ENCODE peak calls at places on chromosome 9, in nine cellular contexts. Y is OCI-LY7; I is CD8-positive, alpha-beta T cell; L is heart left ventricle; K is IMR-90; P is heart right ventricle; X is right atrium auricular region; R is astrocyte; F is stomach. W is an unnamed sample.

GRCh38 chr9:99356512-99356971 is 134.5 kb downstream of the SEC61B start:
- DNase-seq in K (no peak), P (peak; percentile 64), R (no peak), X (no peak), F (no peak), Y (no peak), L (peak; percentile 81), I (no peak), W (no peak)

GRCh38 chr9:92325991-92326500 is 293 bp downstream of the CENPP start:
- DNase-seq in R (no peak), F (no peak), P (peak; percentile 7), X (no peak), L (no peak), K (peak; percentile 2), I (no peak), Y (peak; percentile 50), W (no peak)

GRCh38 chr9:136645903-136646754 is 16.6 kb upstream of the EGFL7 start:
- DNase-seq in I (no peak), F (peak; percentile 64), Y (no peak), R (no peak), L (peak; percentile 90), P (peak; percentile 87), X (peak; percentile 78), K (no peak), W (peak; percentile 59)

GRCh38 chr9:37587521-37587920 is 4.9 kb downstream of the TOMM5 start:
- DNase-seq in Y (no peak), L (no peak), I (no peak), F (no peak), P (no peak), X (no peak), R (no peak), K (no peak), W (no peak)

GRCh38 chr9:91255327-91255726 is 106.4 kb downstream of the AUH start:
- DNase-seq in F (no peak), Y (no peak), L (no peak), X (no peak), I (no peak), K (peak; percentile 91), P (no peak), R (peak; percentile 59), W (no peak)

GRCh38 chr9:36398745-36399144 is 1.3 kb downstream of the RNF38 start:
- DNase-seq in Y (no peak), P (no peak), F (no peak), L (no peak), X (no peak), I (no peak), K (peak; percentile 70), R (peak; percentile 78), W (no peak)

GRCh38 chr9:108691614-108692013 is 164.2 kb downstream of the ACTL7B start:
- DNase-seq in X (no peak), R (no peak), F (peak; percentile 35), K (no peak), P (no peak), Y (no peak), I (no peak), L (no peak), W (peak; percentile 78)

GRCh38 chr9:70609542-70610286 is 195.3 kb upstream of the KLF9 start:
- DNase-seq in K (peak; percentile 98), I (no peak), R (peak; percentile 95), L (peak; percentile 71), F (no peak), P (peak; percentile 75), X (no peak), Y (no peak), W (no peak)

GRCh38 chr9:110133059-110133458 is 74.9 kb downstream of the C9orf152 start:
- DNase-seq in I (no peak), R (no peak), K (no peak), F (no peak), P (no peak), X (no peak), L (no peak), Y (no peak), W (no peak)

GRCh38 chr9:110129460-110129859 is 78.5 kb downstream of the C9orf152 start:
- DNase-seq in R (no peak), K (no peak), Y (no peak), I (no peak), F (no peak), P (no peak), L (no peak), X (no peak), W (no peak)

GRCh38 chr9:110130791-110131416 is 77.1 kb downstream of the C9orf152 start:
- DNase-seq in L (no peak), P (no peak), I (no peak), K (no peak), F (no peak), R (no peak), Y (no peak), X (no peak), W (no peak)

GRCh38 chr9:110130211-110130610 is 77.7 kb downstream of the C9orf152 start:
- DNase-seq in F (no peak), Y (peak; percentile 64), R (no peak), L (no peak), X (no peak), P (no peak), I (no peak), K (no peak), W (no peak)

GRCh38 chr9:110131499-110131898 is 76.5 kb downstream of the C9orf152 start:
- DNase-seq in X (no peak), P (no peak), R (peak; percentile 72), K (peak; percentile 61), I (no peak), F (no peak), L (no peak), Y (no peak), W (no peak)
- H3K27ac ChIP-seq in X (no peak overlapping the region), P (no peak overlapping the region), R (peak overlapping the region; percentile 64), K (no peak overlapping the region), I (no peak overlapping the region), F (no peak overlapping the region), L (no peak overlapping the region), Y (peak overlapping the region; percentile 95), W (no peak overlapping the region)

DNA sequence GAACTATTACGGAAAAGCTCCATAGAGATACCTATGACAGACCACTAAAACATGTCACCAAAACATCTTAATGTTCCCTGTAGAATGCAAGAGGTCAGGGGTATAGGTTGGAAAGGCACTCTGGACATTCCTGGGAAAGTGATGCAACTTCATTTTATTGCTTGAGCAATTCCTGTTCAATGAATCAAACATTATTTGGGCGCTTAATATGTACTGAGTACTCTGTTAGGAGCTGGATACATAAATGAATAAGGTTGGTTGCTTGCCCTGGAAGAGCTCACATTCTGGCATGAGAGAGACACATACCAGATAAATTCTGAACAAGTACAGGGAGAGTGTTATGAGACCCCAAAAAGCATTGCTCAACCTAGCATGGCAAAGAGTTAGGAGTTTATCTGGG is 408.9 kb upstream of the DMAC1 start:
- DNase-seq in R (no peak), P (no peak), Y (no peak), L (no peak), I (no peak), K (no peak), F (no peak), X (no peak), W (no peak)
- TF ChIP-seq CTCF in R (no peak), P (no peak), Y (no peak), L (no peak), I (no peak), K (no peak), F (no peak), X (no peak), W (no peak)

GRCh38 chr9:89523948-89524347 is 26.0 kb upstream of the SEMA4D start:
- DNase-seq in P (no peak), F (no peak), K (no peak), X (no peak), L (no peak), R (no peak), Y (no peak), I (no peak), W (peak; percentile 67)

GRCh38 chr9:89525673-89526374 is 27.9 kb upstream of the SEMA4D start:
- DNase-seq in K (no peak), X (no peak), Y (no peak), F (no peak), P (no peak), L (no peak), R (no peak), I (no peak), W (no peak)

GRCh38 chr9:89522261-89522978 is 24.5 kb upstream of the SEMA4D start:
- DNase-seq in R (no peak), X (no peak), K (no peak), L (no peak), Y (peak; percentile 94), P (peak; percentile 26), F (peak; percentile 49), I (peak; percentile 81), W (peak; percentile 84)

GRCh38 chr9:89524888-89525385 is 27.0 kb upstream of the SEMA4D start:
- DNase-seq in K (no peak), L (no peak), Y (no peak), F (peak; percentile 11), R (no peak), I (no peak), X (no peak), P (no peak), W (no peak)

DNA sequence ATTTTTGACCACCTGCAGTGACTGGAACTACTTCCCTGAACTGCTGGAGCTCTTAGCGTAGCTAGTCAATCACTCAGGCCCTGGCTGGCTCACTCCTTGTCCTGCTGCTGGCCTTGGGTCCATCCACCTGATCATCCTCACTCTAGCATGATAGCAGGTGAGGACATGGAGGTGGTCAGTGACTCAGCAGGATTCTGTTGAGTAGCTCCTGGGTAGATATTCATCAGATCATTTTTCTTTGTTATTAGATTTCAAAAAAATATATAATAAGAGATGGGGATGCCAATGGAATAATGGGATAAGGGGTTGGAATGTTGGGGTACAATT is 25.0 kb upstream of the SEMA4D start:
- DNase-seq in Y (no peak), R (no peak), X (no peak), I (no peak), P (no peak), K (no peak), F (peak; percentile 15), L (no peak), W (peak; percentile 45)
- H3K27ac ChIP-seq in Y (peak overlapping the region; percentile 82), R (no peak overlapping the region), X (no peak overlapping the region), I (peak overlapping the region; percentile 60), P (no peak overlapping the region), K (no peak overlapping the region), F (peak overlapping the region; percentile 73), L (no peak overlapping the region), W (peak overlapping the region; percentile 83)

GRCh38 chr9:9924369-9924768 is 688.4 kb downstream of the PTPRD start:
- DNase-seq in X (no peak), I (no peak), L (no peak), P (no peak), F (no peak), R (no peak), Y (no peak), K (no peak), W (no peak)

GRCh38 chr9:9919174-9919573 is 693.6 kb downstream of the PTPRD start:
- DNase-seq in F (no peak), I (no peak), P (no peak), K (no peak), Y (no peak), X (no peak), R (no peak), L (no peak), W (no peak)

GRCh38 chr9:9921771-9922170 is 691.0 kb downstream of the PTPRD start:
- DNase-seq in P (no peak), I (no peak), X (no peak), R (no peak), F (no peak), L (no peak), Y (no peak), K (no peak), W (no peak)

GRCh38 chr9:9917400-9917799 is 695.4 kb downstream of the PTPRD start:
- DNase-seq in F (no peak), Y (no peak), P (no peak), L (no peak), K (no peak), X (no peak), I (no peak), R (no peak), W (no peak)

DNA sequence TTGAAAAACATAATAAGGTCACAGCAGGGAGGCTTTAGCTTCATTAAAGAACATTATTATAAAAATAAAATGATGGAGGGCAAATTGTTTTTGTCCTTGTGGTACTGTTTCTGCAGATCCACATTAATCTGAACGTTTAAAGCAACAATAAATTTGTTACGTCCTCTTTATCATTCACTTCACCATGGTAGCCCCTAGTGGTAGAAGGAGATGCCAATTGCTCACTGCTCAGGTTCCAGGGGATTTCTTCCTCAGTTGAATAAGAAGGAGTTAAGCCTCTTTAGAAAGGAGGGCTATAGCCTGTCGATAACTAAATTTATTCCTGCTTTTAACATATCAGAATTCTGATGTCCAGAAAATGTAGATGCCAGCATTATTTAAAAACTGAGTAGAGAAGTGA is 692.4 kb downstream of the PTPRD start:
- DNase-seq in X (no peak), P (no peak), K (no peak), I (no peak), F (no peak), R (no peak), L (no peak), Y (peak; percentile 5), W (no peak)
- TF ChIP-seq CTCF in X (peak; percentile 15), P (no peak), K (no peak), I (no peak), F (no peak), R (peak; percentile 19), L (no peak), Y (peak; percentile 67), W (no peak)

W was measured in Peyer's patch.